ENCODE peak calls at places on chromosomes 6 and 20, in seven cellular contexts. D is RWPE1, P is fibroblast of the aortic adventitia, K is OCI-LY7, G is neural crest cell, T is SK-N-SH, A is IMR-90. X is an unnamed sample.
A peak's percentile ranks its signal among the peaks of the same experiment; 100 is the strongest.

GRCh38 chr6:17311595-17312311 is 30.6 kb downstream of the RBM24 start:
- DNase-seq in K (no peak), D (no peak), A (peak; percentile 71), T (no peak), P (peak; percentile 6), G (no peak), X (no peak)

GRCh38 chr6:108544586-108544985 is 16.1 kb upstream of the FOXO3 start:
- DNase-seq in K (no peak), P (peak; percentile 63), G (no peak), D (no peak), A (peak; percentile 60), T (no peak), X (no peak)

GRCh38 chr6:68756454-68757375 is 121.6 kb downstream of the ADGRB3 start:
- DNase-seq in K (no peak), T (peak; percentile 13), G (no peak), P (no peak), D (no peak), A (no peak), X (no peak)

GRCh38 chr6:170132011-170132521 is 158.8 kb downstream of the DLL1 start:
- DNase-seq in D (no peak), G (no peak), K (no peak), T (no peak), P (no peak), A (no peak), X (no peak)

GRCh38 chr6:168988801-168989200 is 264.8 kb downstream of the THBS2 start:
- DNase-seq in T (no peak), P (peak; percentile 87), G (no peak), A (peak; percentile 44), K (no peak), D (no peak), X (no peak)

GRCh38 chr6:167892835-167893234 is 66.1 kb downstream of the AFDN start:
- DNase-seq in K (no peak), T (no peak), A (no peak), P (no peak), D (no peak), G (no peak), X (no peak)

GRCh38 chr20:47269309-47270165 is 87.0 kb downstream of the ZMYND8 start:
- DNase-seq in T (peak; percentile 41), G (no peak), A (no peak), K (no peak), P (peak; percentile 31), D (peak; percentile 45), X (no peak)

GRCh38 chr6:136344420-136344819 is 54.8 kb upstream of the BCLAF1 start:
- DNase-seq in P (peak; percentile 56), G (no peak), D (no peak), K (no peak), A (peak; percentile 86), T (no peak), X (no peak)

GRCh38 chr6:11952291-11952690 is 59.8 kb upstream of the HIVEP1 start:
- DNase-seq in T (no peak), D (no peak), K (no peak), G (no peak), P (no peak), A (no peak), X (no peak)

GRCh38 chr6:146258206-146258605 is 229.3 kb downstream of the GRM1 start:
- DNase-seq in A (no peak), D (no peak), P (peak; percentile 37), T (no peak), K (no peak), G (no peak), X (no peak)

GRCh38 chr6:40897390-40898003 is 141.5 kb downstream of the UNC5CL start:
- DNase-seq in G (no peak), K (no peak), D (no peak), T (no peak), A (no peak), P (no peak), X (no peak)

GRCh38 chr6:40896696-40897095 is 142.3 kb downstream of the UNC5CL start:
- DNase-seq in A (no peak), G (no peak), T (no peak), K (no peak), P (peak; percentile 51), D (no peak), X (no peak)

GRCh38 chr6:40893021-40893420 is 146.0 kb downstream of the UNC5CL start:
- DNase-seq in T (no peak), D (no peak), A (no peak), P (no peak), G (no peak), K (no peak), X (no peak)

GRCh38 chr6:40898073-40898472 is 140.9 kb downstream of the UNC5CL start:
- DNase-seq in G (no peak), D (no peak), A (no peak), P (no peak), K (no peak), T (no peak), X (no peak)

DNA sequence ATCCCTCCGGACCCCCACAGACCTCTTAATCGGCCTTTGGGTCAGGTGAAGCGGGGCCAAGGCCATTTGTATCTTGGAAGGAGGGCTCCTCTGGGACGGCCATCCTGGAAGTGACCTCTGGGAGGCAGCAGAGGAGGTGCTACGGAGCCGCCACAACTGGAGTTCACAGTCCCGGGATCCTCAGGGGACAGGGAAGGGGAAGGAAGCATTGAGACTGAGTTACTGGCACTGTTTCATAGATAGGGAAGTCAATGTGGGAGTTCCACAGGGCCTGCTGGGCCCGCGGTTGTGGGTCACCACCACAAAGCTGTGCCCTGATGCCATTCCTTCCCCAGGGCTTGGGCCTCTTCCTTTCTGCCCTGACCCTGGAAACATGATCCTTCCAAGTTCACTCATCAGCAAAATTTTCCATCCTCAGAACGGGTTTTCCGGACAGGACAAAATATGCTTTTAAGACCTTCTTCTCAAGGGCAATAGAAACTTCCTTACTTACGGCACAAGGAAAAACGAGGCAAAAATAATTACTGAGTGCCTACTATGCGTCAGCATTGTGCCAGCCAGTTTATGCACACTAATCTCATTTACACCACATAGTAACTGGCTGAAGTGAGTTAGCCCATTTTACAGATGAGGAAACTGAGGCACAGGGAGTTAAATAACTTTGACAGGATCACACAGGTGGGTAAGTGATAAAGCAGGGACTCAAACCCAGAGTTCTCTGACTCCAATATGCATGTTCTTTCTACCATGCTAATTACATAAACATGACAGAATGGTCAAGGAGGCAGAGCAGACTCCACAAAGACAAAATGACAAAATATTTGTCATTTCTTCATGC is 143.8 kb downstream of the UNC5CL start:
- DNase-seq in K (no peak), D (peak; percentile 59), P (peak; percentile 44), G (peak; percentile 46), A (peak; percentile 54), T (peak; percentile 36), X (peak; percentile 43)
- TF ChIP-seq CTCF in K (no peak), D (no peak), P (peak; percentile 66), G (peak; percentile 65), A (peak; percentile 86), T (peak; percentile 68), X (peak; percentile 72)

GRCh38 chr6:130382872-130383490 is 17.2 kb downstream of the TMEM200A start:
- DNase-seq in T (no peak), G (no peak), K (no peak), D (peak; percentile 83), A (no peak), P (no peak), X (no peak)

GRCh38 chr6:130381012-130381411 is 15.2 kb downstream of the TMEM200A start:
- DNase-seq in K (no peak), T (no peak), G (no peak), A (no peak), D (no peak), P (no peak), X (no peak)

GRCh38 chr6:130377911-130378310 is 12.1 kb downstream of the TMEM200A start:
- DNase-seq in K (no peak), A (no peak), G (no peak), P (no peak), T (no peak), D (no peak), X (no peak)

GRCh38 chr6:130385059-130385695 is 19.4 kb downstream of the TMEM200A start:
- DNase-seq in G (no peak), A (no peak), K (no peak), P (peak; percentile 71), D (no peak), T (no peak), X (no peak)

GRCh38 chr6:130381459-130382380 is 15.9 kb downstream of the TMEM200A start:
- DNase-seq in D (no peak), P (no peak), G (no peak), T (no peak), K (peak; percentile 9), A (no peak), X (no peak)
- TF ChIP-seq CTCF in D (no peak), P (peak; percentile 14), G (no peak), T (no peak), K (peak; percentile 37), A (no peak), X (no peak)

DNA sequence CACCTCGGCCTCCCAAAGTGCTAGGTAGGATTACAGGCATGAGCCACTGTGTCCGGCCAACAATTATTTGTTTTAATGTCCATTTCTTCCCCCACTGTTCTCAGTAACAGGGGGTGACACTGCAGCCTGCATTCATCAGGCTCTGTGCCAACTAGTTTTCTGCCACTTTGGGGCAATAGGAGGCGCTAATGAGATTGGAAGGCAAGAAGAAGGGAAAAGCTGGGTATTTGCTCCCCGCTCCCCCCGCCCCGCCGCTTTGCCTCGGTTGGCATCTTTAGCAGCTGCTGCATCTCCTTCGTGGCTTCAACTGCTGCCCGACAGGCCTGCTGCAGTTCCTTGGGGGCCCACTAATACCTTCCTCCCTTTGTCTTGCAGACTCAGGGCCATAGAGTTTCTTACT is 35.0 kb upstream of the MDGA1 start:
- DNase-seq in K (no peak), D (no peak), G (no peak), A (no peak), T (no peak), P (no peak), X (no peak)
- TF ChIP-seq CTCF in K (peak; percentile 43), D (no peak), G (no peak), A (no peak), T (peak; percentile 28), P (no peak), X (no peak)

GRCh38 chr6:28892525-28892924 is 31.3 kb downstream of the TRIM27 start:
- DNase-seq in G (no peak), D (no peak), K (no peak), T (no peak), A (no peak), P (no peak), X (no peak)
- TF ChIP-seq CTCF in G (no peak), D (no peak), K (no peak), T (no peak), A (no peak), P (no peak), X (no peak)

DNA sequence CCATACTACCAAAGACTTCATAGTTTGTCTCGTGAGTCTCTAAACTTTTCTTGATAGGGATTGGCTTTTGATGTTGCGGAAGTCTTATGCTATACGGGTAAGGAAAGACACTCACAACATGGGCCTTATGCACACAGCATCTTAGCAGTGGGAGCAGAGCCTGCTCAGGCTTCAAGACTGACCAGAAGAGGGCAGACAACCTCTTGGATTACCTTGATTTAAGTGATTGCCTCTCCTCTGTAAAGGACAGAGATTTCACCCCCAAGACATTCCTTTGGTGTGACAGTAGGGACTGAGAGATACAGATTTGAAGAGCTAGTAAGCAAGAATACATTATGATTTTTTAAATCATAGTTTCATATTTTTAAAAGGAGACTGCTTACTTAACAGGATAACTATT is 71.0 kb upstream of the SAMD3 start:
- DNase-seq in P (peak; percentile 84), K (peak; percentile 53), G (peak; percentile 5), T (peak; percentile 11), D (peak; percentile 36), A (peak; percentile 77), X (no peak)
- TF ChIP-seq CTCF in P (peak; percentile 83), K (peak; percentile 76), G (peak; percentile 63), T (peak; percentile 75), D (peak; percentile 36), A (peak; percentile 68), X (peak; percentile 74)

GRCh38 chr6:164108869-164109769 is 694.6 kb downstream of the QKI start:
- DNase-seq in T (no peak), D (peak; percentile 75), P (no peak), K (no peak), A (no peak), G (no peak), X (no peak)
- TF ChIP-seq CTCF in T (no peak), D (no peak), P (no peak), K (no peak), A (no peak), G (no peak), X (no peak)

X was measured in progenitor cell of endocrine pancreas.